ENCODE peak calls at places on chromosomes 11 and 22, in six cellular contexts. One of them, this sample, is unnamed.
A peak's percentile ranks its signal among the peaks of the same experiment; 100 is the strongest.

GRCh38 chr22:36862251-36863242 is 1.7 kb downstream of the NCF4 start:
- DNase-seq in SK-N-SH: no peak
- DNase-seq in GM23338: no peak
- DNase-seq in stomach: peak; percentile 31
- DNase-seq in nucleus accumbens: no peak
- DNase-seq in HFFc6: no peak
- DNase-seq in this sample: no peak

GRCh38 chr11:67489203-67489859 is 6.5 kb downstream of the AIP start:
- DNase-seq in SK-N-SH: no peak
- DNase-seq in GM23338: no peak
- DNase-seq in stomach: no peak
- DNase-seq in nucleus accumbens: no peak
- DNase-seq in HFFc6: no peak
- DNase-seq in this sample: peak; percentile 11

GRCh38 chr11:90845126-90845525 is 622.3 kb upstream of the CHORDC1 start:
- DNase-seq in SK-N-SH: no peak
- DNase-seq in GM23338: no peak
- DNase-seq in stomach: no peak
- DNase-seq in nucleus accumbens: no peak
- DNase-seq in HFFc6: no peak
- DNase-seq in this sample: no peak

GRCh38 chr22:50012201-50013181 is at the start of gene IL17REL:
- DNase-seq in SK-N-SH: peak; percentile 43
- DNase-seq in GM23338: no peak
- DNase-seq in stomach: peak; percentile 55
- DNase-seq in nucleus accumbens: no peak
- DNase-seq in HFFc6: peak; percentile 6
- DNase-seq in this sample: peak; percentile 46

GRCh38 chr11:84524422-84525051 is 1102.6 kb downstream of the DLG2 start:
- DNase-seq in SK-N-SH: peak; percentile 36
- DNase-seq in GM23338: peak; percentile 46
- DNase-seq in stomach: no peak
- DNase-seq in nucleus accumbens: no peak
- DNase-seq in HFFc6: peak; percentile 4
- DNase-seq in this sample: peak; percentile 28

GRCh38 chr11:119367661-119368120 is 13.8 kb downstream of the USP2 start:
- DNase-seq in SK-N-SH: no peak
- DNase-seq in GM23338: no peak
- DNase-seq in stomach: no peak
- DNase-seq in nucleus accumbens: no peak
- DNase-seq in HFFc6: no peak
- DNase-seq in this sample: no peak

GRCh38 chr11:44926036-44926435 is 24.6 kb downstream of the TP53I11 start:
- DNase-seq in SK-N-SH: no peak
- DNase-seq in GM23338: no peak
- DNase-seq in stomach: no peak
- DNase-seq in nucleus accumbens: no peak
- DNase-seq in HFFc6: no peak
- DNase-seq in this sample: no peak

GRCh38 chr22:50507421-50507990 is at the start of gene LMF2:
- DNase-seq in SK-N-SH: peak; percentile 98
- DNase-seq in GM23338: peak; percentile 83
- DNase-seq in stomach: peak; percentile 94
- DNase-seq in nucleus accumbens: peak; percentile 99
- DNase-seq in HFFc6: peak; percentile 72
- DNase-seq in this sample: peak; percentile 99

GRCh38 chr11:44906641-44907040 is 44.0 kb downstream of the TP53I11 start:
- DNase-seq in SK-N-SH: no peak
- DNase-seq in GM23338: no peak
- DNase-seq in stomach: no peak
- DNase-seq in nucleus accumbens: no peak
- DNase-seq in HFFc6: no peak
- DNase-seq in this sample: no peak

GRCh38 chr22:23402275-23403151 is 177.6 kb downstream of the IGLL1 start:
- DNase-seq in SK-N-SH: peak; percentile 96
- DNase-seq in GM23338: peak; percentile 88
- DNase-seq in stomach: peak; percentile 75
- DNase-seq in nucleus accumbens: peak; percentile 71
- DNase-seq in HFFc6: peak; percentile 38
- DNase-seq in this sample: peak; percentile 84

GRCh38 chr11:11987503-11988022 is 20.9 kb downstream of the DKK3 start:
- DNase-seq in SK-N-SH: no peak
- DNase-seq in GM23338: peak; percentile 51
- DNase-seq in stomach: peak; percentile 25
- DNase-seq in nucleus accumbens: no peak
- DNase-seq in HFFc6: peak; percentile 48
- DNase-seq in this sample: no peak

GRCh38 chr22:23178512-23179254 is 1.6 kb upstream of the BCR start:
- DNase-seq in SK-N-SH: peak; percentile 91
- DNase-seq in GM23338: peak; percentile 88
- DNase-seq in stomach: peak; percentile 75
- DNase-seq in nucleus accumbens: peak; percentile 65
- DNase-seq in HFFc6: no peak
- DNase-seq in this sample: peak; percentile 89

This sample was measured in D341Med.